ENCODE peak calls at places on chromosomes 7 and 10, in nine cellular contexts. X is CD8-positive, alpha-beta T cell; A is transverse colon; J is OCI-LY7; F is foreskin fibroblast; N is ovary; V is adrenal gland; O is fibroblast of mammary gland; E is heart left ventricle. T is an unnamed sample.

GRCh38 chr7:123570390-123571182 is 13.0 kb upstream of the NDUFA5 start:
- DNase-seq in F (no peak), N (no peak), O (peak; percentile 7), J (no peak), E (no peak), A (no peak), X (no peak), V (no peak), T (no peak)

GRCh38 chr7:50962962-50963374 is 180.3 kb upstream of the GRB10 start:
- DNase-seq in O (peak; percentile 54), F (peak; percentile 59), E (peak; percentile 88), N (peak; percentile 21), A (peak; percentile 90), J (no peak), V (peak; percentile 58), X (no peak), T (peak; percentile 95)

GRCh38 chr7:112280267-112280666 is 73.8 kb downstream of the ZNF277 start:
- DNase-seq in O (no peak), V (no peak), N (no peak), E (no peak), X (no peak), F (no peak), J (no peak), A (no peak), T (no peak)

GRCh38 chr7:753190-753589 is 26.1 kb upstream of the PRKAR1B start:
- DNase-seq in J (no peak), N (peak; percentile 11), E (no peak), F (no peak), A (no peak), V (no peak), X (no peak), O (no peak), T (no peak)

GRCh38 chr10:70925377-70926214 is 37.2 kb upstream of the PCBD1 start:
- DNase-seq in A (peak; percentile 41), J (peak; percentile 38), O (peak; percentile 12), F (peak; percentile 67), X (peak; percentile 37), E (no peak), V (peak; percentile 49), N (peak; percentile 47), T (no peak)

GRCh38 chr7:131105294-131105802 is 222.3 kb upstream of the MKLN1 start:
- DNase-seq in A (no peak), O (peak; percentile 22), E (no peak), N (no peak), X (no peak), J (no peak), F (no peak), V (no peak), T (no peak)

GRCh38 chr10:30850776-30851175 is 180.9 kb downstream of the ZNF438 start:
- DNase-seq in J (no peak), E (no peak), X (no peak), A (no peak), V (no peak), F (no peak), N (no peak), O (no peak), T (no peak)

GRCh38 chr7:34087892-34088891 is 182.9 kb downstream of the BMPER start:
- DNase-seq in X (no peak), O (peak; percentile 61), N (no peak), V (no peak), A (peak; percentile 37), F (peak; percentile 67), E (no peak), J (no peak), T (no peak)

GRCh38 chr7:112023786-112024185 is 182.4 kb downstream of the DOCK4 start:
- DNase-seq in N (no peak), J (no peak), F (no peak), E (no peak), V (no peak), X (no peak), A (no peak), O (no peak), T (no peak)

GRCh38 chr7:22969010-22969431 is 44.9 kb downstream of the HYCC1 start:
- DNase-seq in O (no peak), J (no peak), N (no peak), E (no peak), A (no peak), V (no peak), X (no peak), F (no peak), T (no peak)

GRCh38 chr7:103685646-103686418 is 239.8 kb upstream of the SLC26A5 start:
- DNase-seq in V (no peak), J (no peak), N (no peak), X (no peak), E (no peak), O (no peak), F (no peak), A (no peak), T (no peak)

GRCh38 chr10:28280652-28281051 is 22.2 kb downstream of the MPP7 start:
- DNase-seq in A (no peak), J (no peak), X (no peak), N (no peak), F (peak; percentile 31), V (no peak), O (no peak), E (no peak), T (no peak)

GRCh38 chr7:44638611-44639557 is 32.5 kb downstream of the OGDH start:
- DNase-seq in A (peak; percentile 88), E (peak; percentile 72), F (peak; percentile 90), V (peak; percentile 38), N (peak; percentile 38), O (peak; percentile 80), X (peak; percentile 79), J (peak; percentile 79), T (no peak)

GRCh38 chr7:525740-526139 is 6.1 kb upstream of the PDGFA start:
- DNase-seq in X (no peak), J (no peak), N (no peak), A (no peak), V (no peak), O (peak; percentile 20), F (no peak), E (no peak), T (no peak)

GRCh38 chr7:50681451-50682045 is 101.1 kb downstream of the GRB10 start:
- DNase-seq in A (no peak), V (no peak), F (no peak), J (no peak), N (no peak), E (no peak), X (no peak), O (no peak), T (no peak)

GRCh38 chr7:57216340-57216739 is 84.1 kb upstream of the ZNF479 start:
- DNase-seq in O (no peak), E (no peak), X (no peak), V (no peak), A (no peak), F (no peak), N (no peak), J (no peak), T (no peak)

GRCh38 chr10:87593702-87594101 is 66.0 kb upstream of the PAPSS2 start:
- DNase-seq in O (peak; percentile 82), A (no peak), F (peak; percentile 89), N (no peak), J (no peak), X (no peak), E (no peak), V (no peak), T (no peak)

GRCh38 chr10:90968448-90969086 is 47.7 kb upstream of the ANKRD1 start:
- DNase-seq in V (no peak), E (no peak), F (peak; percentile 90), N (no peak), A (no peak), J (no peak), O (peak; percentile 97), X (no peak), T (no peak)

GRCh38 chr7:17774248-17774647 is 166.0 kb downstream of the SNX13 start:
- DNase-seq in J (no peak), E (no peak), A (no peak), V (no peak), N (no peak), O (peak; percentile 95), X (no peak), F (peak; percentile 91), T (no peak)

DNA sequence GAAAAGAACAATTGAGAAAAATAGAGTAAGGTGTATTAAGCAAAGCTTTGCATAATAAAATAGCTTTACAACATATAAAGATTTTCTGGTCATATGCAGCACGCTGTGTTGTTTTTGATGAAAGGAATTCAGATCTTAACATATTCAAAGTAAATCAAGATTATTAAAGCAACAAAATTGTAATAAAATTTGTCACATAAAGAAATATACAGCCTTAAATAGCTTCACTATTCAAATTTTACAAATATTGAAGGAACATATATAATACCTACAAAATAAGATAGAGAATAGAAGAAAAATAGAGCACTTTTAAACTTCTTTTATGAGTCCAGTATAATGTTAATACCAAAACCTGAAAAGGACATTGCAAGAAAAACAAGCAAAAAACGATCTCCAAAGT is 749.1 kb upstream of the POT1 start:
- DNase-seq in J (no peak), F (no peak), O (no peak), X (no peak), V (no peak), A (no peak), E (no peak), N (no peak), T (no peak)
- H3K4me3 ChIP-seq in J (no peak overlapping the region), F (no peak overlapping the region), O (no peak overlapping the region), X (no peak overlapping the region), V (no peak overlapping the region), A (no peak overlapping the region), E (no peak overlapping the region), N (no peak overlapping the region), T (no peak overlapping the region)

GRCh38 chr10:133357293-133358151 is at the start of gene FUOM:
- DNase-seq in N (peak; percentile 60), F (peak; percentile 69), X (peak; percentile 54), O (peak; percentile 34), E (peak; percentile 69), J (peak; percentile 84), A (peak; percentile 58), V (peak; percentile 41), T (no peak)
- TF ChIP-seq CTCF in N (no peak), F (no peak), X (no peak), O (no peak), E (no peak), J (peak; percentile 23), A (no peak), V (no peak), T (no peak)

GRCh38 chr10:110414563-110415309 is 83.0 kb upstream of the DUSP5 start:
- DNase-seq in N (no peak), X (peak; percentile 76), E (no peak), J (peak; percentile 96), V (no peak), O (no peak), A (peak; percentile 80), F (no peak), T (no peak)
- H3K4me3 ChIP-seq in N (no peak overlapping the region), X (no peak overlapping the region), E (no peak overlapping the region), J (peak overlapping the region; percentile 47), V (no peak overlapping the region), O (no peak overlapping the region), A (no peak overlapping the region), F (no peak overlapping the region), T (no peak overlapping the region)

DNA sequence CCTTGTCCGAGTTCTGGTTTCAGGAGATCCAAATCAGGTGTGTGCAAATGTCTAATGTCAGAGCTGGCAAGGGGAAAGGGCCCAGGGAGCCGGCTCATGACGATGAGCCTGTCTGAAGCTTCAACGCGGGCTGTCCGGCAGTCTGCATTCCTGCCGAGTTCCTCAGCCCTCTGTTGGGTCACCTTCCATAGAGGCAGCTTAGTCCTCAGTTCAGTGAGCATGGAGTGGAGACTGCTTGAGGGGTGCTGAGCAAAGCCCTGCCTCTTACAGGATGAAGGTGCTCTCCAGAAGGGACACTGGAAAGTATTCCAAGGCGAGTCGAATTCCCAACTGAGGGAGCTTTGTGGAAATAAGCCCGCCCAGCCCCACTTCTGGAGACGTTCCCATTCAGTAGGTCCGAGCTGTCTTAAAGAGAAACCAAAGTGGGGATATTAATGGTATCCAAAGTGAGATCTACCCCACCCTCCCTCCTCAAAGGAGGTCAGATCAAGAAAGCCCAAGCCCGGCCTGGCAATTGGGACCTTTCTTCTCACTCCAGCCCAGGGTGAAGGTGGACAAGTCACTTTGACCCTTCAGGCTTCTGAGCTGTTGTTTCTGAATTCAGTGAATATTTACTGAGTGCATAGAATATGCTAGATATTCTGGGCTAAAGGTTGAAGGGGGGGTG is 3.3 kb downstream of the EGFR start:
- DNase-seq in E (no peak), X (no peak), F (peak; percentile 47), N (no peak), A (no peak), J (no peak), V (no peak), O (peak; percentile 69), T (no peak)
- TF ChIP-seq CTCF in E (no peak), X (no peak), F (no peak), N (no peak), A (no peak), J (no peak), V (no peak), O (no peak), T (no peak)

T was measured in retinal pigment epithelial cell.